ENCODE peak calls at places on chromosomes 6 and 20, in five cellular contexts. M is fibroblast of pulmonary artery, V is PC-3, R is activated T-cell treated with anti-CD3 and anti-CD28 coated beads for 4 hours, S is fibroblast of the aortic adventitia. B is an unnamed sample.

GRCh38 chr6:15234068-15234758 is 11.7 kb upstream of the JARID2 start:
- DNase-seq in M (no peak), V (no peak), R (no peak), S (no peak), B (no peak)

GRCh38 chr6:149147939-149148718 is 169.4 kb upstream of the TAB2 start:
- DNase-seq in M (no peak), V (no peak), R (no peak), S (no peak), B (no peak)

GRCh38 chr6:52522151-52522626 is 54.7 kb downstream of the TRAM2 start:
- DNase-seq in M (peak; percentile 81), V (no peak), R (no peak), S (peak; percentile 90), B (no peak)

GRCh38 chr20:10369723-10370090 is 64.3 kb downstream of the MKKS start:
- DNase-seq in M (peak; percentile 58), V (peak; percentile 79), R (no peak), S (peak; percentile 37), B (no peak)

GRCh38 chr6:501891-502601 is 110.5 kb downstream of the IRF4 start:
- DNase-seq in M (no peak), V (no peak), R (peak; percentile 50), S (no peak), B (peak; percentile 71)

GRCh38 chr6:97113170-97113569 is 169.8 kb downstream of the MMS22L start:
- DNase-seq in M (no peak), V (no peak), R (no peak), S (no peak), B (peak; percentile 16)

GRCh38 chr6:32558426-32559057 is 28.5 kb upstream of the HLA-DRB5 start:
- DNase-seq in M (no peak), V (no peak), R (no peak), S (no peak), B (no peak)

GRCh38 chr6:37536462-37537225 is 37.0 kb upstream of the CCDC167 start:
- DNase-seq in M (no peak), V (no peak), R (no peak), S (no peak), B (no peak)

GRCh38 chr6:71290611-71291010 is 2.0 kb downstream of the OGFRL1 start:
- DNase-seq in M (no peak), V (no peak), R (no peak), S (no peak), B (no peak)

GRCh38 chr6:251920-252319 is 40.4 kb upstream of the DUSP22 start:
- DNase-seq in M (no peak), V (peak; percentile 73), R (no peak), S (no peak), B (no peak)

GRCh38 chr20:44153636-44154043 is 33.3 kb downstream of the JPH2 start:
- DNase-seq in M (peak; percentile 43), V (peak; percentile 26), R (no peak), S (peak; percentile 13), B (no peak)

GRCh38 chr6:83463886-83464285 is 33.0 kb upstream of the ME1 start:
- DNase-seq in M (peak; percentile 20), V (peak; percentile 81), R (no peak), S (peak; percentile 25), B (no peak)

GRCh38 chr6:45661667-45662066 is 283.9 kb upstream of the SUPT3H start:
- DNase-seq in M (peak; percentile 36), V (peak; percentile 64), R (no peak), S (peak; percentile 68), B (no peak)

GRCh38 chr6:161105408-161105807 is 113.8 kb downstream of the MAP3K4 start:
- DNase-seq in M (no peak), V (peak; percentile 43), R (no peak), S (no peak), B (no peak)

GRCh38 chr20:59318803-59319202 is 18.4 kb downstream of the EDN3 start:
- DNase-seq in M (no peak), V (no peak), R (no peak), S (no peak), B (no peak)

GRCh38 chr6:32668226-32668747 is 1.8 kb upstream of the HLA-DQB1 start:
- DNase-seq in M (peak; percentile 23), V (peak; percentile 74), R (no peak), S (peak; percentile 6), B (peak; percentile 31)

GRCh38 chr20:47857994-47858557 is 72.8 kb upstream of the SULF2 start:
- DNase-seq in M (peak; percentile 65), V (no peak), R (no peak), S (peak; percentile 18), B (no peak)

GRCh38 chr6:37650071-37650481 is 47.6 kb downstream of the MDGA1 start:
- DNase-seq in M (no peak), V (no peak), R (no peak), S (no peak), B (no peak)

GRCh38 chr6:27545271-27546046 is 72.6 kb upstream of the ZNF184 start:
- DNase-seq in M (peak; percentile 64), V (no peak), R (no peak), S (peak; percentile 51), B (peak; percentile 65)

B was measured in activated naive CD8-positive, alpha-beta T cell treated with anti-CD3 and anti-CD28 coated beads, Interleukin-2, amount 50 U/mL, for 24 hours.